ENCODE peak calls at places on chromosomes 6 and 20, in nine cellular contexts. G, P, J, T, V, O, F, S and I are unnamed samples.

GRCh38 chr20:62816031-62816878 is 595 bp upstream of the COL9A3 start:
- DNase-seq in G (no peak), P (no peak), J (no peak), T (no peak), V (no peak), O (no peak), F (no peak), S (no peak), I (no peak)

GRCh38 chr6:143591441-143591840 is 79.9 kb upstream of the FUCA2 start:
- DNase-seq in G (no peak), P (no peak), J (no peak), T (no peak), V (no peak), O (no peak), F (no peak), S (no peak), I (no peak)

GRCh38 chr20:1420066-1420465 is 27.2 kb upstream of the FKBP1A start:
- DNase-seq in G (no peak), P (no peak), J (no peak), T (no peak), V (no peak), O (no peak), F (no peak), S (no peak), I (no peak)

GRCh38 chr20:61407561-61407960 is 155.5 kb downstream of the CDH4 start:
- DNase-seq in G (no peak), P (no peak), J (no peak), T (no peak), V (no peak), O (no peak), F (no peak), S (no peak), I (no peak)

GRCh38 chr20:1588166-1588868 is 30.8 kb upstream of the SIRPD start:
- DNase-seq in G (no peak), P (no peak), J (no peak), T (no peak), V (no peak), O (no peak), F (no peak), S (no peak), I (no peak)

GRCh38 chr6:16344756-16345155 is 106.4 kb downstream of the GMPR start:
- DNase-seq in G (no peak), P (no peak), J (no peak), T (no peak), V (no peak), O (no peak), F (no peak), S (no peak), I (no peak)

GRCh38 chr6:161922631-161923119 is 648.8 kb upstream of the AGPAT4 start:
- DNase-seq in G (peak; percentile 76), P (peak; percentile 79), J (no peak), T (peak; percentile 68), V (no peak), O (peak; percentile 31), F (peak; percentile 75), S (no peak), I (no peak)

GRCh38 chr20:61500791-61501321 is 248.8 kb downstream of the CDH4 start:
- DNase-seq in G (no peak), P (no peak), J (no peak), T (no peak), V (no peak), O (peak; percentile 35), F (no peak), S (no peak), I (no peak)

GRCh38 chr6:37283268-37283667 is 25.3 kb upstream of the TMEM217 start:
- DNase-seq in G (no peak), P (no peak), J (no peak), T (no peak), V (no peak), O (no peak), F (no peak), S (no peak), I (no peak)

GRCh38 chr20:31652917-31653385 is 15.2 kb downstream of the COX4I2 start:
- DNase-seq in G (peak; percentile 71), P (no peak), J (no peak), T (no peak), V (no peak), O (no peak), F (no peak), S (no peak), I (no peak)

GRCh38 chr6:69732640-69733039 is 64.2 kb downstream of the LMBRD1 start:
- DNase-seq in G (peak; percentile 38), P (no peak), J (no peak), T (no peak), V (no peak), O (no peak), F (no peak), S (peak; percentile 15), I (no peak)

GRCh38 chr6:1267057-1267732 is 44.7 kb upstream of the FOXQ1 start:
- DNase-seq in G (peak; percentile 86), P (no peak), J (no peak), T (peak; percentile 75), V (no peak), O (no peak), F (no peak), S (no peak), I (no peak)

GRCh38 chr6:159931112-159931511 is 37.8 kb upstream of the IGF2R start:
- DNase-seq in G (no peak), P (no peak), J (no peak), T (no peak), V (no peak), O (peak; percentile 54), F (no peak), S (no peak), I (no peak)

GRCh38 chr6:124812067-124812466 is 150.2 kb upstream of the RNF217 start:
- DNase-seq in G (no peak), P (no peak), J (no peak), T (no peak), V (no peak), O (no peak), F (no peak), S (no peak), I (no peak)

GRCh38 chr20:35296101-35296554 is 3.9 kb upstream of the FAM83C start:
- DNase-seq in G (no peak), P (no peak), J (no peak), T (no peak), V (no peak), O (no peak), F (no peak), S (no peak), I (no peak)

GRCh38 chr20:35173576-35174192 is 1.8 kb downstream of the PROCR start:
- DNase-seq in G (no peak), P (no peak), J (no peak), T (no peak), V (no peak), O (no peak), F (no peak), S (no peak), I (no peak)

GRCh38 chr20:62628691-62629090 is 13.6 kb upstream of the SLCO4A1 start:
- DNase-seq in G (peak; percentile 96), P (no peak), J (no peak), T (peak; percentile 62), V (no peak), O (no peak), F (no peak), S (no peak), I (no peak)

GRCh38 chr20:478949-479429 is 16.7 kb upstream of the TBC1D20 start:
- DNase-seq in G (peak; percentile 84), P (no peak), J (no peak), T (peak; percentile 80), V (no peak), O (no peak), F (no peak), S (peak; percentile 58), I (peak; percentile 34)

GRCh38 chr6:44232676-44233559 is 9.5 kb downstream of the SLC29A1 start:
- DNase-seq in G (no peak), P (no peak), J (no peak), T (no peak), V (no peak), O (no peak), F (no peak), S (no peak), I (no peak)